ENCODE peak calls at places on chromosomes 1 and 21, in eight cellular contexts. I, C, L, V, N, Y, T and U are unnamed samples.
A peak's percentile ranks its signal among the peaks of the same experiment; 100 is the strongest.

GRCh38 chr1:218886472-218886871 is 287.2 kb upstream of the LYPLAL1 start:
- DNase-seq in N (no peak), T (no peak), C (no peak), L (no peak), I (no peak), V (no peak), Y (no peak), U (no peak)

GRCh38 chr21:38915546-38915945 is 109.8 kb downstream of the ETS2 start:
- DNase-seq in L (no peak), Y (no peak), V (no peak), I (no peak), N (no peak), C (no peak), T (no peak), U (no peak)

GRCh38 chr1:167344605-167345385 is 124.1 kb downstream of the POU2F1 start:
- DNase-seq in N (no peak), I (no peak), L (no peak), T (no peak), Y (no peak), V (no peak), C (no peak), U (no peak)

GRCh38 chr1:26787706-26788514 is at the start of gene PIGV:
- DNase-seq in L (peak; percentile 77), N (peak; percentile 85), C (peak; percentile 96), Y (peak; percentile 86), V (peak; percentile 86), T (peak; percentile 89), I (peak; percentile 49), U (peak; percentile 82)

GRCh38 chr1:12434174-12434573 is 183.8 kb downstream of the DHRS3 start:
- DNase-seq in N (peak; percentile 43), L (peak; percentile 50), I (no peak), C (no peak), Y (peak; percentile 60), T (peak; percentile 76), V (peak; percentile 27), U (peak; percentile 50)

GRCh38 chr1:25952851-25953401 is 44.9 kb downstream of the PAFAH2 start:
- DNase-seq in C (no peak), V (no peak), L (no peak), Y (no peak), N (no peak), T (no peak), I (peak; percentile 98), U (no peak)

GRCh38 chr1:22387888-22388564 is 63.6 kb upstream of the ZBTB40 start:
- DNase-seq in C (no peak), Y (no peak), L (no peak), N (no peak), T (no peak), V (no peak), I (no peak), U (no peak)

GRCh38 chr1:94819945-94820746 is at the start of gene SLC44A3:
- DNase-seq in T (peak; percentile 12), N (peak; percentile 6), I (no peak), V (no peak), Y (no peak), C (peak; percentile 68), L (no peak), U (no peak)

GRCh38 chr1:31562707-31563360 is 13.5 kb upstream of the TINAGL1 start:
- DNase-seq in C (no peak), Y (no peak), I (no peak), L (no peak), N (no peak), T (no peak), V (no peak), U (no peak)

GRCh38 chr1:231200417-231201031 is 38.7 kb downstream of the TRIM67 start:
- DNase-seq in V (no peak), I (no peak), Y (no peak), T (no peak), N (no peak), L (no peak), C (no peak), U (no peak)

GRCh38 chr21:37658994-37659458 is 257.2 kb downstream of the KCNJ6 start:
- DNase-seq in Y (no peak), V (no peak), T (no peak), L (no peak), C (no peak), N (no peak), I (no peak), U (no peak)

GRCh38 chr1:43005460-43006351 is 47.0 kb upstream of the SLC2A1 start:
- DNase-seq in V (no peak), L (no peak), C (no peak), T (no peak), I (no peak), Y (no peak), N (no peak), U (no peak)

GRCh38 chr1:167718926-167719691 is 2.7 kb upstream of the MPZL1 start:
- DNase-seq in N (no peak), C (no peak), L (no peak), Y (no peak), I (no peak), V (no peak), T (no peak), U (no peak)

GRCh38 chr1:165353731-165354671 is 2.5 kb downstream of the LMX1A start:
- DNase-seq in V (no peak), C (no peak), Y (no peak), T (no peak), I (no peak), L (no peak), N (no peak), U (no peak)

GRCh38 chr1:1171551-1172340 is 1.9 kb upstream of the TTLL10 start:
- DNase-seq in N (no peak), L (no peak), I (no peak), V (no peak), T (peak; percentile 37), Y (no peak), C (no peak), U (no peak)

GRCh38 chr1:52668711-52669110 is 29.4 kb downstream of the COA7 start:
- DNase-seq in N (no peak), Y (no peak), L (no peak), V (no peak), T (no peak), I (no peak), C (no peak), U (no peak)